ENCODE peak calls at places on chromosome 22, in six cellular contexts. R, N, B, Y, P and I are unnamed samples.

GRCh38 chr22:41094036-41094435 is 1.6 kb downstream of the EP300 start:
- DNase-seq in Y (peak; percentile 42), P (no peak), R (no peak), N (no peak), B (peak; percentile 10), I (peak; percentile 16)

GRCh38 chr22:46547179-46547882 is 9.9 kb upstream of the CELSR1 start:
- DNase-seq in N (no peak), Y (no peak), P (no peak), B (no peak), R (no peak), I (no peak)

GRCh38 chr22:32539631-32540449 is 65.2 kb downstream of the FBXO7 start:
- DNase-seq in B (no peak), Y (peak; percentile 56), R (no peak), N (no peak), P (peak; percentile 28), I (no peak)

GRCh38 chr22:33652596-33652995 is 267.7 kb downstream of the LARGE1 start:
- DNase-seq in B (no peak), Y (no peak), P (no peak), N (no peak), R (no peak), I (no peak)

GRCh38 chr22:34293324-34293723 is 373.0 kb upstream of the LARGE1 start:
- DNase-seq in Y (no peak), N (no peak), P (no peak), R (no peak), B (no peak), I (no peak)

GRCh38 chr22:45997775-45998637 is 21.0 kb upstream of the WNT7B start:
- DNase-seq in P (no peak), N (no peak), R (no peak), Y (no peak), B (peak; percentile 91), I (no peak)

GRCh38 chr22:42844756-42845155 is 12.3 kb downstream of the ARFGAP3 start:
- DNase-seq in Y (no peak), P (no peak), N (no peak), R (peak; percentile 26), B (no peak), I (no peak)

GRCh38 chr22:30305519-30305905 is 16.2 kb upstream of the CASTOR1 start:
- DNase-seq in B (no peak), N (no peak), R (no peak), Y (peak; percentile 47), P (peak; percentile 59), I (no peak)

GRCh38 chr22:48689206-48689605 is 1138.5 kb downstream of the BRD1 start:
- DNase-seq in R (no peak), B (no peak), Y (no peak), N (no peak), P (no peak), I (no peak)
- TF ChIP-seq JUND in R (no peak), B (no peak), Y (no peak), N (no peak), P (no peak), I (no peak)

GRCh38 chr22:17110791-17111550 is 10.2 kb downstream of the TMEM121B start:
- DNase-seq in P (no peak), R (no peak), N (no peak), B (no peak), Y (no peak), I (no peak)

GRCh38 chr22:17109976-17110375 is 11.2 kb downstream of the TMEM121B start:
- DNase-seq in N (no peak), R (no peak), B (no peak), P (no peak), Y (no peak), I (no peak)

GRCh38 chr22:17108256-17109112 is 12.7 kb downstream of the TMEM121B start:
- DNase-seq in R (no peak), B (no peak), N (no peak), P (no peak), Y (no peak), I (no peak)

GRCh38 chr22:17107547-17107810 is 13.7 kb downstream of the TMEM121B start:
- DNase-seq in N (no peak), P (no peak), Y (no peak), B (no peak), R (no peak), I (no peak)

DNA sequence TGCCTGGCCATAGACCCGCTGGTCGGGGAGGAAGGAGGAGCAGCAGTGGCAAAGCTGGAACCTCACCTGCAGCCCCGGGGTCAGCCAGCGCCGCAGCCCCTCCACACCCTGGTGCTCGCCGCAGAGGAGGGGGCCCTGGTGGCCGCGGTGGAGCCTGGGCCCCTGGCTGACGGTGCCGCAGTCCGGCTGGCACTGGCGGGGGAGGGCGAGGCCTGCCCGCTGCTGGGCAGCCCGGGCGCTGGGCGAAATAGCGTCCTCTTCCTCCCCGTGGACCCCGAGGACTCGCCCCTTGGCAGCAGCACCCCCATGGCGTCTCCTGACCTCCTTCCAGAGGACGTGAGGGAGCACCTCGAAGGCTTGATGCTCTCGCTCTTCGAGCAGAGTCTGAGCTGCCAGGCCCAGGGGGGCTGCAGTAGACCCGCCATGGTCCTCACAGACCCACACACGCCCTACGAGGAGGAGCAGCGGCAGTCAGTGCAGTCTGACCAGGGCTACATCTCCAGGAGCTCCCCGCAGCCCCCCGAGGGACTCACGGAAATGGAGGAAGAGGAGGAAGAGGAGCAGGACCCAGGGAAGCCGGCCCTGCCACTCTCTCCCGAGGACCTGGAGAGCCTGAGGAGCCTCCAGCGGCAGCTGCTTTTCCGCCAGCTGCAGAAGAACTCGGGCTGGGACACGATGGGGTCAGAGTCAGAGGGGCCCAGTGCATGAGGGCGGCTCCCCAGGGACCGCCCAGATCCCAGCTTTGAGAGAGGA is 11.9 kb downstream of the TMEM121B start:
- DNase-seq in R (no peak), Y (no peak), B (no peak), P (no peak), N (no peak), I (no peak)
- TF ChIP-seq JUND in R (no peak), Y (no peak), B (no peak), P (no peak), N (no peak), I (no peak)

GRCh38 chr22:49010086-49010863 is 817.4 kb downstream of the BRD1 start:
- DNase-seq in B (peak; percentile 17), Y (no peak), N (peak; percentile 30), P (no peak), R (no peak), I (no peak)

GRCh38 chr22:49007013-49007653 is 820.5 kb downstream of the BRD1 start:
- DNase-seq in R (no peak), B (peak; percentile 16), N (peak; percentile 34), P (no peak), Y (no peak), I (no peak)

GRCh38 chr22:49009359-49010063 is 818.2 kb downstream of the BRD1 start:
- DNase-seq in B (no peak), R (no peak), N (peak; percentile 31), P (no peak), Y (no peak), I (no peak)

GRCh38 chr22:49010901-49011300 is 816.8 kb downstream of the BRD1 start:
- DNase-seq in N (no peak), P (no peak), R (no peak), Y (no peak), B (peak; percentile 9), I (no peak)

GRCh38 chr22:49008682-49009235 is 818.9 kb downstream of the BRD1 start:
- DNase-seq in Y (no peak), B (no peak), N (peak; percentile 33), R (no peak), P (no peak), I (no peak)
- TF ChIP-seq JUND in Y (no peak), B (no peak), N (no peak), R (no peak), P (no peak), I (no peak)

GRCh38 chr22:50526849-50527801 is 1.7 kb upstream of the SCO2 start:
- DNase-seq in P (no peak), R (no peak), Y (peak; percentile 81), B (peak; percentile 77), N (peak; percentile 76), I (peak; percentile 72)
- TF ChIP-seq JUND in P (no peak), R (no peak), Y (no peak), B (no peak), N (no peak), I (no peak)

DNA sequence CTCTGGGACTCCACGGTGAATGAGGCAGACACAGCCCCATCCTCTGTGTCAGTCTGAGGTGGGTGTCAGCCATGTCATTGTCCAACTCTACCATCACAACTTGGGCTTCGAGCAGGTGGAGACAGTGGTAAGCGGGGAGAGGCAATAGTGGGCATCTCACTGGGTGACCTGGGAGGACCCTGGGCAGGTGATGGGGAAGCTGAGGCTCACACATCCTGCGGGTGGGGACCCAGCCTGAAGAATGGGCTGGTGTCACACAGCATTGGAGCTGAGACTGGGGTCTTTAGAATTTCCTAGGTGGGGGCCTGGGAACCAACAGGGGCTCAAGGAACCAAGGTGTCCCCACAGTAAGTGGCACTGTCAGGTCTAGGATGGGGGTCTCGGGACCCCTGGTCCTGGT is 7.0 kb upstream of the SMARCB1 start:
- DNase-seq in N (no peak), Y (no peak), R (no peak), P (no peak), B (no peak), I (no peak)
- TF ChIP-seq JUND in N (no peak), Y (no peak), R (no peak), P (no peak), B (no peak), I (no peak)

GRCh38 chr22:24942301-24942700 is 4.2 kb downstream of the LHFPL7 start:
- DNase-seq in Y (no peak), N (no peak), P (no peak), B (no peak), R (no peak), I (no peak)

GRCh38 chr22:24938741-24939341 is 7.7 kb downstream of the LHFPL7 start:
- DNase-seq in B (peak; percentile 76), N (peak; percentile 58), Y (peak; percentile 42), R (no peak), P (no peak), I (peak; percentile 62)

GRCh38 chr22:24935771-24936483 is 10.6 kb downstream of the LHFPL7 start:
- DNase-seq in P (no peak), N (no peak), Y (no peak), B (no peak), R (no peak), I (no peak)

DNA sequence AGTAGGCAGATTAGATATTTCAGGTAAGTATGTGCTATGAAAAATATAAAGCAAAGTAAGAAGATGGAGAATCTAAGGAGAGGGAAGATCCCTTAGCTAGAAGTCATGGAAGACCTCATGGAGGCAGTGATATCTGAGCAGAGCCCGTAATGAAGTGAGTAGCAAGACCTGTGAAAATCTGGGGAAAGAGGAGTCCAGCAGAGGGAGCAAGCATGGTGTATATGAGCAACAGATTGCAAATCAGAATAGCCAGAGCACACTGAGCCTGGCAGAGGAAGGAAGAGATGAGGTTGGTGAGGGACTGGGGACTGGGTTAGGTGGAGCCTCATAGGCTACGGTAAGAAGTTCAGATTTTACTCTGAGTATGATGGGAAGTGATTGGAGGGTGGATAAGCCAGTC is 9.4 kb downstream of the LHFPL7 start:
- DNase-seq in Y (peak; percentile 4), R (no peak), B (peak; percentile 32), N (no peak), P (no peak), I (peak; percentile 70)
- TF ChIP-seq JUND in Y (no peak), R (no peak), B (no peak), N (no peak), P (no peak), I (no peak)

GRCh38 chr22:18056161-18056666 is 21.6 kb upstream of the PEX26 start:
- DNase-seq in P (no peak), R (no peak), N (no peak), B (peak; percentile 81), Y (peak; percentile 45), I (peak; percentile 16)
- TF ChIP-seq JUND in P (no peak), R (no peak), N (no peak), B (peak; percentile 84), Y (no peak), I (no peak)

GRCh38 chr22:21768435-21768834 is 32.8 kb upstream of the YPEL1 start:
- DNase-seq in R (no peak), Y (no peak), P (no peak), N (no peak), B (no peak), I (no peak)
- TF ChIP-seq JUND in R (no peak), Y (no peak), P (no peak), N (no peak), B (no peak), I (no peak)